ENCODE peak calls at places on chromosomes 4 and X, in four cellular contexts. One of them, this sample, is unnamed. For H3K36me3, the result is how much of the 10 kb centered on the place peaks cover.

GRCh38 chrX:45843518-45843917 is 642.8 kb upstream of the DIPK2B start:
- DNase-seq in lower lobe of right lung: no peak
- DNase-seq in CD8-positive, alpha-beta T cell: no peak
- DNase-seq in tibial artery: no peak
- DNase-seq in this sample: no peak

GRCh38 chrX:8364369-8365141 is 100.1 kb upstream of the VCX3B start:
- DNase-seq in CD8-positive, alpha-beta T cell: no peak
- DNase-seq in lower lobe of right lung: peak
- DNase-seq in tibial artery: no peak
- DNase-seq in this sample: no peak

GRCh38 chr4:81196126-81196650 is 18.8 kb downstream of the PRKG2 start:
- DNase-seq in CD8-positive, alpha-beta T cell: no peak
- DNase-seq in tibial artery: no peak
- DNase-seq in lower lobe of right lung: no peak
- DNase-seq in this sample: no peak

GRCh38 chrX:115940888-115941332 is 229.6 kb upstream of the AGTR2 start:
- DNase-seq in lower lobe of right lung: no peak
- DNase-seq in CD8-positive, alpha-beta T cell: no peak
- DNase-seq in tibial artery: peak
- DNase-seq in this sample: peak

GRCh38 chrX:152897216-152898144 is at the start of gene ZNF185:
- DNase-seq in CD8-positive, alpha-beta T cell: no peak
- DNase-seq in tibial artery: no peak
- DNase-seq in lower lobe of right lung: peak
- DNase-seq in this sample: peak

GRCh38 chr4:112604590-112604989 is 32.1 kb downstream of the ZGRF1 start:
- DNase-seq in CD8-positive, alpha-beta T cell: no peak
- DNase-seq in lower lobe of right lung: no peak
- DNase-seq in tibial artery: no peak
- DNase-seq in this sample: no peak

GRCh38 chrX:74422576-74423288 is 1.4 kb downstream of the SLC16A2 start:
- DNase-seq in CD8-positive, alpha-beta T cell: no peak
- DNase-seq in tibial artery: peak
- DNase-seq in lower lobe of right lung: peak
- DNase-seq in this sample: peak

GRCh38 chr4:3388461-3389185 is 53.1 kb upstream of the HGFAC start:
- DNase-seq in CD8-positive, alpha-beta T cell: no peak
- DNase-seq in tibial artery: peak
- DNase-seq in lower lobe of right lung: peak
- DNase-seq in this sample: no peak

GRCh38 chr4:18033111-18034085 is 11.8 kb upstream of the LCORL start:
- DNase-seq in tibial artery: no peak
- DNase-seq in CD8-positive, alpha-beta T cell: no peak
- DNase-seq in lower lobe of right lung: no peak
- DNase-seq in this sample: no peak

GRCh38 chrX:131626681-131627296 is 82.9 kb downstream of the OR13H1 start:
- DNase-seq in tibial artery: no peak
- DNase-seq in CD8-positive, alpha-beta T cell: no peak
- DNase-seq in lower lobe of right lung: no peak
- DNase-seq in this sample: no peak

GRCh38 chr4:87133183-87133582 is 87.2 kb downstream of the KLHL8 start:
- DNase-seq in lower lobe of right lung: no peak
- DNase-seq in tibial artery: no peak
- DNase-seq in CD8-positive, alpha-beta T cell: no peak
- DNase-seq in this sample: no peak

GRCh38 chr4:143335979-143336827 is 473 bp upstream of the GAB1 start:
- DNase-seq in lower lobe of right lung: peak
- DNase-seq in tibial artery: peak
- DNase-seq in CD8-positive, alpha-beta T cell: no peak
- DNase-seq in this sample: peak

GRCh38 chr4:109350121-109350520 is 47.7 kb upstream of the COL25A1 start:
- DNase-seq in tibial artery: no peak
- DNase-seq in lower lobe of right lung: no peak
- DNase-seq in CD8-positive, alpha-beta T cell: no peak
- DNase-seq in this sample: no peak

GRCh38 chrX:43589735-43590515 is 66.2 kb upstream of the MAOA start:
- DNase-seq in CD8-positive, alpha-beta T cell: no peak
- DNase-seq in lower lobe of right lung: no peak
- DNase-seq in tibial artery: no peak
- DNase-seq in this sample: peak

GRCh38 chr4:133347409-133347808 is 198.3 kb downstream of the PCDH10 start:
- DNase-seq in lower lobe of right lung: no peak
- DNase-seq in CD8-positive, alpha-beta T cell: no peak
- DNase-seq in tibial artery: no peak
- DNase-seq in this sample: no peak

DNA sequence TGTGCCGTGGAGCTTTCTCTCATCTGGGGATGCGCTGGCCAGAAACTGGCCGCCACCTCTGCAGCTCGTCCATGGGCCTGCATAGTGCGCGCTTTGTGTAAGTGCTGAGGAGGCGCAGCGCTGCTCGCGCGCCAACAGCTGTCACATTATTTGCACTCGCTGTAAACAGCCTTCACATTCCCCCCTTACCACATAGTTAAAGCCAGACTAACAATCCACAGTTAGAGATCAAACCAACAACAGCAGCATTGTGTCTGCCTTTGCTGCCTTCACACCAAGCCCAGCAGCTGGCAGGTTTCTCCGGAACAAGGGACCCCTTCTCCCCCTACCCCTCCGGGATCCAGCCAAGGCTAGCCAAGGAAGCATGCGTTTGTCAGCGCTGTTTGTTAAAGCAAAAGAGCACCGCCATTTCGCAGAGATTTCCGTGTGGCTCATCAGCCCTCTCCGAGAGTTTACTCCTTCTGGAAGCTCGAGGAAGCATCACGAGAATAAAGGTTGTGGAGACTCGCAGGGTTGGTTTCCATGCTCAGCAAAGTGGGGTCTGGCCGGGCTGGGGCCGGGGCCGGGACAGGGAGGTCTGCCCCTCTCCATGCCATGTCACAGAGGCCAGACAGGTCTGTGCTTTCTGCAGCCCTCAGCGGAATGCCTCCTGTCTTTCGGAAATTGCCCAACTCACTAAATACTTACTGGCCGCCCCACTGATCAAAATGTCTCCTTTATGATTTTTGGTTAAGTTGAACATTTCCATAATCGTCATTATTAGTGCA is 11.0 kb downstream of the BCOR start:
- DNase-seq in tibial artery: no peak
- DNase-seq in lower lobe of right lung: no peak
- DNase-seq in CD8-positive, alpha-beta T cell: no peak
- DNase-seq in this sample: no peak
- H3K4me3 ChIP-seq in tibial artery: no peak
- H3K4me3 ChIP-seq in lower lobe of right lung: no peak
- H3K4me3 ChIP-seq in CD8-positive, alpha-beta T cell: no peak
- H3K4me3 ChIP-seq in this sample: no peak

GRCh38 chr4:47486306-47486705 is 1.2 kb downstream of the ATP10D start:
- DNase-seq in tibial artery: no peak
- DNase-seq in lower lobe of right lung: no peak
- DNase-seq in CD8-positive, alpha-beta T cell: no peak
- DNase-seq in this sample: no peak

GRCh38 chr4:47484169-47484568 is 906 bp upstream of the ATP10D start:
- DNase-seq in CD8-positive, alpha-beta T cell: no peak
- DNase-seq in tibial artery: no peak
- DNase-seq in lower lobe of right lung: no peak
- DNase-seq in this sample: no peak

GRCh38 chr4:47482326-47482725 is 2.7 kb upstream of the ATP10D start:
- DNase-seq in tibial artery: no peak
- DNase-seq in lower lobe of right lung: no peak
- DNase-seq in CD8-positive, alpha-beta T cell: no peak
- DNase-seq in this sample: no peak

GRCh38 chr4:47483722-47484121 is 1.4 kb upstream of the ATP10D start:
- DNase-seq in tibial artery: no peak
- DNase-seq in lower lobe of right lung: no peak
- DNase-seq in CD8-positive, alpha-beta T cell: no peak
- DNase-seq in this sample: no peak

DNA sequence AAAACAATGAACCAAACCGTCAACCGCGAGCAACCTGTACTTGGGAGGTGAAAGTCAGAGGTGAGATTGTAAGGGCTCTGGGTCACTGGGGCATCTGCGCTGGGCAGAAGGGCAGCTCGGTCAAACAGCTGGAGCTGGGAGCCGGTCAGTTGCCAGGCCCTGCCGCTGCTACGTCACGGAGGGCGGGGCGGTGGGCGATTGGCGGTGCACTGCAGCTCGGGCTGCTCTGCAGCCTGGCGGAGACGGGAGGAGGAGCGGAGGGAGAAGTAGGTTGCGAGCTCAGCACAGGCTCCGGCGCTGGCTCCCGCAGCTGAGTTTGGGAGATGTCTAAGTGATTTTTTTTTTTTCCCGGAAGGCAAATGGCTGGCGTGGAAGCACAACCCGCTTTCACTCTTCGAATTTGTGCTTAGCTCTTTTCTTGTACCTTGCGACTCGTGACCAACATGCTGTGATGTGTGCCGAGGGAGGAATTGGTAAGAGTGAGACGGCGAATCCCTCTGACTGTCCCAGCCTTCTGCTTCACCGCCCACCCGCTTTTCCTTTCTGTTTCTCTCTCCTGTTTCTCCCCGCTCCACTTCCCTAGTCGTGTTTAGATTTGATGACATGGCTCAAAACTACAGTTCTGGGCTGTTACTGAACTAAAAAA is at the start of gene ATP10D:
- DNase-seq in CD8-positive, alpha-beta T cell: peak
- DNase-seq in lower lobe of right lung: peak
- DNase-seq in tibial artery: peak
- DNase-seq in this sample: peak
- TF ChIP-seq CTCF in CD8-positive, alpha-beta T cell: no peak
- TF ChIP-seq CTCF in lower lobe of right lung: peak
- TF ChIP-seq CTCF in tibial artery: peak
- TF ChIP-seq CTCF in this sample: no peak

GRCh38 chr4:36163198-36163597 is 81.1 kb downstream of the ARAP2 start:
- DNase-seq in lower lobe of right lung: no peak
- DNase-seq in CD8-positive, alpha-beta T cell: no peak
- DNase-seq in tibial artery: no peak
- DNase-seq in this sample: no peak

DNA sequence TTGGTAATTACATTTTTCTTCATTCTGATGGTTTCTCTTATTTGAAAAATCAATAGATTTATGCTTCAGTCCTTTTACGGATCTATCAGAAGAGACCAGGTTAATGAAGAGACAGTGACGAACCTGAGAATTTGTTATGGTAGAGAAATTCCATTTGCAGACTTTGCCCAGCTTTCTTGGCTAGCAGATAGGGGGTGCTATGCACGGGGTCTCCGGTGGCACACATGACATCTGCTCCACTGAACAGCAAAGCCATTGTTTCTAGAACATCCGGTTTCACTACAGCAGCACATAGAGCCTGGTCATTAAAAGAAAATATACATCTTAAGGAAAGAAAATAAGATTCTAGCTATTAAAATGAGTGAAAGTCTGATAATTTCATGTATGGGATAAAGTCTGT is 85.1 kb downstream of the ARAP2 start:
- DNase-seq in CD8-positive, alpha-beta T cell: no peak
- DNase-seq in tibial artery: no peak
- DNase-seq in lower lobe of right lung: no peak
- DNase-seq in this sample: no peak
- H3K36me3 ChIP-seq in CD8-positive, alpha-beta T cell: under half
- H3K36me3 ChIP-seq in tibial artery: under half
- H3K36me3 ChIP-seq in lower lobe of right lung: half or more
- H3K36me3 ChIP-seq in this sample: under half

DNA sequence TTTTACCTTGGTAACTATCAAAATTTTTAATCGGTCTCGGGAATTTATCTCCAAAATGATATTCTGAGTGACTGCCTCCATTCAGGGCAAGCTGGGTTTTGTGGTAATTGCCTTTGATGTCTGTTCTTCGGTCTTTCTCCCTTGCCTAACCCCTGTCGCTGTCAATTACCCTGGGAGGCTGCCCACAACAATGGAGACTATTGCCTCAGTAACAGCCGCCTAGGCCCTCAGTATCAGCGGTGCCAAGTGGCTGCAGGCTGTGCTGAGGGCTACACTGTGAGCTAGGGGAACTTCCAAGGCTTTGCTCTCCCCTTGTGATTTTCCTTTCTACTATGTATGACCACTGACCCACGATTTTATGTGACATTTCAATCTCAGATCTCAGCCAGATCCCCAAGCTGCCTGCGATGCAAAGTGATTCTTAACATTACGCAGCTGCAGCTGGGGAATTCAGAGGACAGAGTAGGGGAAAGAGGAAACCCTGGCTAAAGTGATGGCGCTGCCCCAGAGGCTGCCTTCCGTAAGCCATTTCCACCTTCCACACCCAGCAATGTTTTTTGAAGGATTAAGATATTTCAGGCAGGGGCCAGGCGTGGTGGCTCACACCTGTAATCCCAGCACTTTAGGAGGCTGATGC is 36.2 kb upstream of the REST start:
- DNase-seq in lower lobe of right lung: no peak
- DNase-seq in tibial artery: no peak
- DNase-seq in CD8-positive, alpha-beta T cell: no peak
- DNase-seq in this sample: no peak
- H3K4me3 ChIP-seq in lower lobe of right lung: no peak
- H3K4me3 ChIP-seq in tibial artery: no peak
- H3K4me3 ChIP-seq in CD8-positive, alpha-beta T cell: no peak
- H3K4me3 ChIP-seq in this sample: no peak

GRCh38 chrX:111447298-111447697 is 35.3 kb upstream of the DCX start:
- DNase-seq in lower lobe of right lung: no peak
- DNase-seq in CD8-positive, alpha-beta T cell: no peak
- DNase-seq in tibial artery: no peak
- DNase-seq in this sample: no peak

GRCh38 chrX:111444881-111445280 is 32.9 kb upstream of the DCX start:
- DNase-seq in tibial artery: no peak
- DNase-seq in CD8-positive, alpha-beta T cell: no peak
- DNase-seq in lower lobe of right lung: no peak
- DNase-seq in this sample: no peak

GRCh38 chrX:111442791-111443190 is 30.8 kb upstream of the DCX start:
- DNase-seq in tibial artery: no peak
- DNase-seq in lower lobe of right lung: no peak
- DNase-seq in CD8-positive, alpha-beta T cell: no peak
- DNase-seq in this sample: no peak

DNA sequence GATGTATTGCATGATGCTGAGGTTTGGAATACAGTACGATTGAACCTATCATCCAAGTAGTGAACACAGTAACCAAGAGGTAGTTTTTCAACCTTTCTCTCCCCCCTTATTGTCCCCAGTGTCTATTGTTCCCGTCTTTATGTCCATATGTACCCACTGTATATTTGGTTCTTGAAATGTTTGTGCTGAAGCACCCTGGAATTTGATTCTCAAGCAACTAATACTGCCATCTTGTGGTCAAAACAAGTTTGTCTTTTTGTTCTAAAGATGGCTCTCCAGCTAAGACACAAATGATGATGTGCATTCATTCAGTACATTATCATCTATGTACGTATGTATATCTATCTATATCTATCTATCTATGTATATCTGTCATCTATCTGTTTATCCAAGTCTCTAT is 33.5 kb upstream of the DCX start:
- DNase-seq in lower lobe of right lung: no peak
- DNase-seq in CD8-positive, alpha-beta T cell: no peak
- DNase-seq in tibial artery: no peak
- DNase-seq in this sample: no peak
- TF ChIP-seq CTCF in lower lobe of right lung: peak
- TF ChIP-seq CTCF in CD8-positive, alpha-beta T cell: no peak
- TF ChIP-seq CTCF in tibial artery: peak
- TF ChIP-seq CTCF in this sample: no peak

This sample was measured in mucosa of descending colon.